ENCODE peak calls at places on chromosomes 16 and 17, in six cellular contexts. B, T, Y, E, D and C are unnamed samples.

GRCh38 chr17:67891481-67892119 is 66.3 kb downstream of the BPTF start:
- DNase-seq in Y (peak; percentile 62), D (no peak), E (no peak), T (no peak), B (no peak), C (peak; percentile 37)

GRCh38 chr17:55259684-55260111 is 5.1 kb upstream of the HLF start:
- DNase-seq in D (no peak), B (no peak), T (no peak), Y (no peak), E (no peak), C (no peak)

GRCh38 chr17:1109606-1110523 is 69.9 kb downstream of the ABR start:
- DNase-seq in E (peak; percentile 70), Y (no peak), T (peak; percentile 76), B (no peak), D (peak; percentile 47), C (no peak)

GRCh38 chr17:43734376-43734775 is 24.2 kb downstream of the SOST start:
- DNase-seq in E (no peak), B (no peak), Y (peak; percentile 90), D (no peak), T (no peak), C (no peak)

GRCh38 chr16:14486520-14487303 is 143.3 kb downstream of the PARN start:
- DNase-seq in D (no peak), Y (peak; percentile 94), B (peak; percentile 29), T (peak; percentile 86), E (peak; percentile 53), C (peak; percentile 84)

GRCh38 chr17:67578058-67578457 is 139.7 kb upstream of the NOL11 start:
- DNase-seq in D (no peak), T (no peak), Y (no peak), E (no peak), B (no peak), C (no peak)

GRCh38 chr16:19694989-19695388 is 23.0 kb downstream of the KNOP1 start:
- DNase-seq in T (no peak), D (no peak), B (no peak), E (no peak), Y (no peak), C (no peak)

GRCh38 chr16:88478889-88479794 is 26.1 kb downstream of the ZFPM1 start:
- DNase-seq in E (no peak), T (no peak), B (no peak), Y (no peak), D (no peak), C (no peak)

GRCh38 chr17:14281530-14281929 is 19.4 kb upstream of the HS3ST3B1 start:
- DNase-seq in B (no peak), D (no peak), T (no peak), E (no peak), Y (no peak), C (no peak)

GRCh38 chr16:84763629-84764028 is 56.2 kb upstream of the CRISPLD2 start:
- DNase-seq in T (no peak), Y (no peak), D (no peak), E (no peak), B (no peak), C (no peak)

GRCh38 chr16:27226976-27227705 is 23.8 kb downstream of the KDM8 start:
- DNase-seq in E (no peak), T (peak; percentile 32), Y (no peak), D (no peak), B (no peak), C (no peak)

GRCh38 chr17:50476545-50477315 is 1.9 kb upstream of the RSAD1 start:
- DNase-seq in B (no peak), Y (no peak), D (no peak), E (no peak), T (no peak), C (no peak)

GRCh38 chr17:80817861-80818260 is 173.8 kb upstream of the CHMP6 start:
- DNase-seq in E (no peak), Y (peak; percentile 32), D (no peak), B (no peak), T (peak; percentile 38), C (peak; percentile 33)

GRCh38 chr16:67284699-67285646 is 5.6 kb downstream of the PLEKHG4 start:
- DNase-seq in Y (peak; percentile 53), E (peak; percentile 40), T (peak; percentile 80), D (no peak), B (peak; percentile 34), C (no peak)

GRCh38 chr16:11052080-11052808 is 107.9 kb downstream of the CLEC16A start:
- DNase-seq in B (no peak), Y (no peak), T (no peak), D (no peak), E (no peak), C (no peak)

GRCh38 chr17:9798724-9799123 is 7.3 kb upstream of the DHRS7C start:
- DNase-seq in Y (no peak), D (no peak), T (no peak), B (no peak), E (no peak), C (no peak)

GRCh38 chr17:31202968-31203367 is 94.1 kb downstream of the OMG start:
- DNase-seq in B (no peak), D (no peak), Y (peak; percentile 3), T (no peak), E (no peak), C (no peak)